ENCODE peak calls at places on chromosomes 1 and 21, in eight cellular contexts. One of them, this sample, is unnamed.

GRCh38 chr1:208052135-208052534 is 141.2 kb upstream of the CD34 start:
- DNase-seq in suprapubic skin: no peak
- DNase-seq in GM12892: no peak
- DNase-seq in breast epithelium: no peak
- DNase-seq in HL-60: no peak
- DNase-seq in stomach: no peak
- DNase-seq in endothelial cell of umbilical vein: no peak
- DNase-seq in GM23338: no peak
- DNase-seq in this sample: no peak

GRCh38 chr1:157170677-157171515 is 32.7 kb upstream of the ETV3 start:
- DNase-seq in suprapubic skin: no peak
- DNase-seq in GM12892: no peak
- DNase-seq in breast epithelium: no peak
- DNase-seq in HL-60: peak; percentile 58
- DNase-seq in stomach: peak; percentile 60
- DNase-seq in endothelial cell of umbilical vein: peak; percentile 32
- DNase-seq in GM23338: peak; percentile 87
- DNase-seq in this sample: no peak

GRCh38 chr1:182080955-182081582 is 19.6 kb upstream of the ZNF648 start:
- DNase-seq in suprapubic skin: no peak
- DNase-seq in GM12892: no peak
- DNase-seq in breast epithelium: no peak
- DNase-seq in HL-60: peak; percentile 64
- DNase-seq in stomach: no peak
- DNase-seq in endothelial cell of umbilical vein: peak; percentile 28
- DNase-seq in GM23338: peak; percentile 86
- DNase-seq in this sample: no peak

GRCh38 chr21:29849735-29850176 is 90.0 kb downstream of the GRIK1 start:
- DNase-seq in suprapubic skin: no peak
- DNase-seq in GM12892: peak; percentile 5
- DNase-seq in breast epithelium: no peak
- DNase-seq in HL-60: peak; percentile 66
- DNase-seq in stomach: peak; percentile 35
- DNase-seq in endothelial cell of umbilical vein: peak; percentile 60
- DNase-seq in GM23338: peak; percentile 85
- DNase-seq in this sample: no peak

GRCh38 chr1:192053661-192054060 is 104.6 kb upstream of the RGS18 start:
- DNase-seq in suprapubic skin: no peak
- DNase-seq in GM12892: no peak
- DNase-seq in breast epithelium: no peak
- DNase-seq in HL-60: no peak
- DNase-seq in stomach: no peak
- DNase-seq in endothelial cell of umbilical vein: peak; percentile 14
- DNase-seq in GM23338: no peak
- DNase-seq in this sample: no peak

GRCh38 chr21:16070207-16070651 is 340.4 kb downstream of the USP25 start:
- DNase-seq in suprapubic skin: no peak
- DNase-seq in GM12892: no peak
- DNase-seq in breast epithelium: no peak
- DNase-seq in HL-60: no peak
- DNase-seq in stomach: no peak
- DNase-seq in endothelial cell of umbilical vein: no peak
- DNase-seq in GM23338: no peak
- DNase-seq in this sample: no peak

GRCh38 chr1:243447342-243447741 is 191.5 kb downstream of the SDCCAG8 start:
- DNase-seq in suprapubic skin: no peak
- DNase-seq in GM12892: no peak
- DNase-seq in breast epithelium: no peak
- DNase-seq in HL-60: no peak
- DNase-seq in stomach: peak; percentile 39
- DNase-seq in endothelial cell of umbilical vein: no peak
- DNase-seq in GM23338: no peak
- DNase-seq in this sample: no peak

GRCh38 chr1:244080343-244080929 is 29.4 kb downstream of the ZBTB18 start:
- DNase-seq in suprapubic skin: no peak
- DNase-seq in GM12892: no peak
- DNase-seq in breast epithelium: no peak
- DNase-seq in HL-60: no peak
- DNase-seq in stomach: no peak
- DNase-seq in endothelial cell of umbilical vein: no peak
- DNase-seq in GM23338: no peak
- DNase-seq in this sample: no peak

GRCh38 chr1:186212574-186213224 is 162.4 kb downstream of the TPR start:
- DNase-seq in suprapubic skin: no peak
- DNase-seq in GM12892: peak; percentile 6
- DNase-seq in breast epithelium: no peak
- DNase-seq in HL-60: peak; percentile 46
- DNase-seq in stomach: no peak
- DNase-seq in endothelial cell of umbilical vein: peak; percentile 88
- DNase-seq in GM23338: peak; percentile 95
- DNase-seq in this sample: peak; percentile 42

GRCh38 chr1:58870298-58870676 is 86.4 kb upstream of the JUN start:
- DNase-seq in suprapubic skin: no peak
- DNase-seq in GM12892: no peak
- DNase-seq in breast epithelium: no peak
- DNase-seq in HL-60: no peak
- DNase-seq in stomach: peak; percentile 84
- DNase-seq in endothelial cell of umbilical vein: peak; percentile 77
- DNase-seq in GM23338: no peak
- DNase-seq in this sample: no peak

GRCh38 chr1:182617734-182618288 is 13.6 kb upstream of the RGS16 start:
- DNase-seq in suprapubic skin: no peak
- DNase-seq in GM12892: no peak
- DNase-seq in breast epithelium: no peak
- DNase-seq in HL-60: no peak
- DNase-seq in stomach: no peak
- DNase-seq in endothelial cell of umbilical vein: no peak
- DNase-seq in GM23338: no peak
- DNase-seq in this sample: no peak

GRCh38 chr1:7587726-7588456 is 183.2 kb upstream of the VAMP3 start:
- DNase-seq in suprapubic skin: peak; percentile 44
- DNase-seq in GM12892: no peak
- DNase-seq in breast epithelium: no peak
- DNase-seq in HL-60: no peak
- DNase-seq in stomach: no peak
- DNase-seq in endothelial cell of umbilical vein: no peak
- DNase-seq in GM23338: no peak
- DNase-seq in this sample: no peak

GRCh38 chr1:222167111-222167510 is 380.8 kb downstream of the HHIPL2 start:
- DNase-seq in suprapubic skin: no peak
- DNase-seq in GM12892: no peak
- DNase-seq in breast epithelium: peak; percentile 64
- DNase-seq in HL-60: peak; percentile 21
- DNase-seq in stomach: peak; percentile 51
- DNase-seq in endothelial cell of umbilical vein: no peak
- DNase-seq in GM23338: peak; percentile 65
- DNase-seq in this sample: peak; percentile 25

GRCh38 chr1:166040635-166041034 is 126.2 kb downstream of the FAM78B start:
- DNase-seq in suprapubic skin: no peak
- DNase-seq in GM12892: no peak
- DNase-seq in breast epithelium: no peak
- DNase-seq in HL-60: no peak
- DNase-seq in stomach: no peak
- DNase-seq in endothelial cell of umbilical vein: no peak
- DNase-seq in GM23338: no peak
- DNase-seq in this sample: no peak

GRCh38 chr1:216499581-216500272 is 76.5 kb upstream of the USH2A start:
- DNase-seq in suprapubic skin: no peak
- DNase-seq in GM12892: no peak
- DNase-seq in breast epithelium: no peak
- DNase-seq in HL-60: no peak
- DNase-seq in stomach: no peak
- DNase-seq in endothelial cell of umbilical vein: no peak
- DNase-seq in GM23338: no peak
- DNase-seq in this sample: no peak

GRCh38 chr21:42648606-42649005 is 4.8 kb upstream of the PDE9A start:
- DNase-seq in suprapubic skin: no peak
- DNase-seq in GM12892: no peak
- DNase-seq in breast epithelium: no peak
- DNase-seq in HL-60: no peak
- DNase-seq in stomach: no peak
- DNase-seq in endothelial cell of umbilical vein: no peak
- DNase-seq in GM23338: no peak
- DNase-seq in this sample: no peak

GRCh38 chr1:234302334-234302962 is 70.8 kb upstream of the COA6 start:
- DNase-seq in suprapubic skin: no peak
- DNase-seq in GM12892: no peak
- DNase-seq in breast epithelium: no peak
- DNase-seq in HL-60: peak; percentile 79
- DNase-seq in stomach: no peak
- DNase-seq in endothelial cell of umbilical vein: no peak
- DNase-seq in GM23338: no peak
- DNase-seq in this sample: no peak

GRCh38 chr1:38009841-38010180 is 2.7 kb upstream of the UTP11 start:
- DNase-seq in suprapubic skin: no peak
- DNase-seq in GM12892: no peak
- DNase-seq in breast epithelium: no peak
- DNase-seq in HL-60: no peak
- DNase-seq in stomach: no peak
- DNase-seq in endothelial cell of umbilical vein: no peak
- DNase-seq in GM23338: no peak
- DNase-seq in this sample: no peak

GRCh38 chr1:206723500-206724472 is 39.1 kb downstream of the MAPKAPK2 start:
- DNase-seq in suprapubic skin: peak; percentile 70
- DNase-seq in GM12892: no peak
- DNase-seq in breast epithelium: no peak
- DNase-seq in HL-60: peak; percentile 38
- DNase-seq in stomach: peak; percentile 57
- DNase-seq in endothelial cell of umbilical vein: no peak
- DNase-seq in GM23338: peak; percentile 43
- DNase-seq in this sample: peak; percentile 84

GRCh38 chr21:16912075-16912474 is 600.8 kb upstream of the CXADR start:
- DNase-seq in suprapubic skin: no peak
- DNase-seq in GM12892: no peak
- DNase-seq in breast epithelium: no peak
- DNase-seq in HL-60: no peak
- DNase-seq in stomach: no peak
- DNase-seq in endothelial cell of umbilical vein: peak; percentile 47
- DNase-seq in GM23338: no peak
- DNase-seq in this sample: no peak

GRCh38 chr1:202698276-202698675 is 12.0 kb downstream of the SYT2 start:
- DNase-seq in suprapubic skin: no peak
- DNase-seq in GM12892: no peak
- DNase-seq in breast epithelium: no peak
- DNase-seq in HL-60: peak; percentile 52
- DNase-seq in stomach: no peak
- DNase-seq in endothelial cell of umbilical vein: no peak
- DNase-seq in GM23338: no peak
- DNase-seq in this sample: no peak

DNA sequence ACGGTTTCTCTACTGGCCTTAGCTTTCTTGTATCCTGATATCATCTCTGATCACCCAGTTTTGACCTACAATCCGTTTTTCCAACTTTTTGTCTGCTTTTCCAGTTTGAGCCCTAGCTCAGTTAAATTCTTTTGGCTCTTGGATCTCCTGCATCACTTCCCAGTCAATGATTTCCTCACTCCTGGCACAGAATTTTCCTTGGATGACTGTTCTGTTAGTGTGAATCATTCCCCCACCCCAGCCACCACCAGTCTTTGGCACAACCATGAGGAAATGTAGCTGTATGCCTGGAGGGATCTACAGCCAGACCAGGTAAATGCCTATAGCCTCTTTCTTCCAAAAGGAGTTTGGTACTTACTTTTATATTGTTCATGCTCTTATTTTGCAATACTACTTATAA is 187.2 kb upstream of the PTGFR start:
- DNase-seq in suprapubic skin: peak; percentile 75
- DNase-seq in GM12892: no peak
- DNase-seq in breast epithelium: no peak
- DNase-seq in HL-60: no peak
- DNase-seq in stomach: no peak
- DNase-seq in endothelial cell of umbilical vein: peak; percentile 40
- DNase-seq in GM23338: no peak
- DNase-seq in this sample: no peak
- TF ChIP-seq POLR2AphosphoS5 in suprapubic skin: peak; percentile 83
- TF ChIP-seq POLR2AphosphoS5 in GM12892: no peak
- TF ChIP-seq POLR2AphosphoS5 in breast epithelium: peak; percentile 33
- TF ChIP-seq POLR2AphosphoS5 in HL-60: no peak
- TF ChIP-seq POLR2AphosphoS5 in stomach: peak; percentile 10
- TF ChIP-seq POLR2AphosphoS5 in endothelial cell of umbilical vein: no peak
- TF ChIP-seq POLR2AphosphoS5 in GM23338: no peak
- TF ChIP-seq POLR2AphosphoS5 in this sample: no peak

GRCh38 chr1:100036718-100037664 is 67.2 kb downstream of the SLC35A3 start:
- DNase-seq in suprapubic skin: no peak
- DNase-seq in GM12892: no peak
- DNase-seq in breast epithelium: no peak
- DNase-seq in HL-60: no peak
- DNase-seq in stomach: no peak
- DNase-seq in endothelial cell of umbilical vein: peak; percentile 48
- DNase-seq in GM23338: peak; percentile 14
- DNase-seq in this sample: no peak
- TF ChIP-seq POLR2AphosphoS5 in suprapubic skin: no peak
- TF ChIP-seq POLR2AphosphoS5 in GM12892: peak; percentile 34
- TF ChIP-seq POLR2AphosphoS5 in breast epithelium: no peak
- TF ChIP-seq POLR2AphosphoS5 in HL-60: no peak
- TF ChIP-seq POLR2AphosphoS5 in stomach: no peak
- TF ChIP-seq POLR2AphosphoS5 in endothelial cell of umbilical vein: no peak
- TF ChIP-seq POLR2AphosphoS5 in GM23338: no peak
- TF ChIP-seq POLR2AphosphoS5 in this sample: no peak

GRCh38 chr21:35048706-35049617 is at the start of gene RUNX1:
- DNase-seq in suprapubic skin: no peak
- DNase-seq in GM12892: peak; percentile 35
- DNase-seq in breast epithelium: no peak
- DNase-seq in HL-60: peak; percentile 96
- DNase-seq in stomach: peak; percentile 52
- DNase-seq in endothelial cell of umbilical vein: peak; percentile 37
- DNase-seq in GM23338: no peak
- DNase-seq in this sample: peak; percentile 73
- TF ChIP-seq POLR2AphosphoS5 in suprapubic skin: no peak
- TF ChIP-seq POLR2AphosphoS5 in GM12892: peak; percentile 76
- TF ChIP-seq POLR2AphosphoS5 in breast epithelium: no peak
- TF ChIP-seq POLR2AphosphoS5 in HL-60: peak; percentile 92
- TF ChIP-seq POLR2AphosphoS5 in stomach: peak; percentile 43
- TF ChIP-seq POLR2AphosphoS5 in endothelial cell of umbilical vein: peak; percentile 48
- TF ChIP-seq POLR2AphosphoS5 in GM23338: no peak
- TF ChIP-seq POLR2AphosphoS5 in this sample: no peak

GRCh38 chr1:184757406-184757805 is 2.7 kb upstream of the EDEM3 start:
- DNase-seq in suprapubic skin: no peak
- DNase-seq in GM12892: no peak
- DNase-seq in breast epithelium: no peak
- DNase-seq in HL-60: no peak
- DNase-seq in stomach: no peak
- DNase-seq in endothelial cell of umbilical vein: no peak
- DNase-seq in GM23338: no peak
- DNase-seq in this sample: no peak

GRCh38 chr1:184754479-184755225 is at the start of gene EDEM3:
- DNase-seq in suprapubic skin: peak; percentile 99
- DNase-seq in GM12892: peak; percentile 91
- DNase-seq in breast epithelium: peak; percentile 97
- DNase-seq in HL-60: peak; percentile 100
- DNase-seq in stomach: peak; percentile 98
- DNase-seq in endothelial cell of umbilical vein: peak; percentile 99
- DNase-seq in GM23338: peak; percentile 99
- DNase-seq in this sample: peak; percentile 96

GRCh38 chr1:184753093-184753492 is 1.6 kb downstream of the EDEM3 start:
- DNase-seq in suprapubic skin: no peak
- DNase-seq in GM12892: no peak
- DNase-seq in breast epithelium: no peak
- DNase-seq in HL-60: no peak
- DNase-seq in stomach: no peak
- DNase-seq in endothelial cell of umbilical vein: no peak
- DNase-seq in GM23338: no peak
- DNase-seq in this sample: no peak

GRCh38 chr1:184753608-184754478 is 815 bp downstream of the EDEM3 start:
- DNase-seq in suprapubic skin: peak; percentile 75
- DNase-seq in GM12892: no peak
- DNase-seq in breast epithelium: peak; percentile 55
- DNase-seq in HL-60: peak; percentile 42
- DNase-seq in stomach: peak; percentile 45
- DNase-seq in endothelial cell of umbilical vein: peak; percentile 81
- DNase-seq in GM23338: peak; percentile 65
- DNase-seq in this sample: peak; percentile 56

GRCh38 chr1:184755226-184756065 is 788 bp upstream of the EDEM3 start:
- DNase-seq in suprapubic skin: no peak
- DNase-seq in GM12892: no peak
- DNase-seq in breast epithelium: no peak
- DNase-seq in HL-60: peak; percentile 35
- DNase-seq in stomach: no peak
- DNase-seq in endothelial cell of umbilical vein: no peak
- DNase-seq in GM23338: peak; percentile 19
- DNase-seq in this sample: no peak
- TF ChIP-seq POLR2AphosphoS5 in suprapubic skin: no peak
- TF ChIP-seq POLR2AphosphoS5 in GM12892: no peak
- TF ChIP-seq POLR2AphosphoS5 in breast epithelium: no peak
- TF ChIP-seq POLR2AphosphoS5 in HL-60: no peak
- TF ChIP-seq POLR2AphosphoS5 in stomach: no peak
- TF ChIP-seq POLR2AphosphoS5 in endothelial cell of umbilical vein: no peak
- TF ChIP-seq POLR2AphosphoS5 in GM23338: no peak
- TF ChIP-seq POLR2AphosphoS5 in this sample: no peak

This sample was measured in upper lobe of left lung.